ENCODE peak calls at places on chromosomes 3 and 15, in five cellular contexts. G is PC-3, M is psoas muscle, Z is K562, Q is tibial artery. B is an unnamed sample.
A peak's percentile ranks its signal among the peaks of the same experiment; 100 is the strongest.

GRCh38 chr15:84821501-84822021 is 4.4 kb downstream of the ALPK3 start:
- DNase-seq in G (no peak), M (no peak), Q (no peak), Z (peak; percentile 71), B (no peak)

GRCh38 chr3:41836360-41837134 is 125.4 kb downstream of the ULK4 start:
- DNase-seq in Q (no peak), Z (no peak), G (peak; percentile 72), M (no peak), B (peak; percentile 13)

GRCh38 chr3:32457971-32458471 is 44.6 kb downstream of the CMTM6 start:
- DNase-seq in Z (peak; percentile 30), G (no peak), M (no peak), Q (no peak), B (no peak)

GRCh38 chr15:57541805-57542504 is 49.7 kb upstream of the MYZAP start:
- DNase-seq in Q (peak; percentile 85), M (peak; percentile 83), Z (peak; percentile 46), G (peak; percentile 74), B (peak; percentile 60)

GRCh38 chr3:101809178-101810022 is 30.4 kb downstream of the NXPE3 start:
- DNase-seq in Z (peak; percentile 36), G (peak; percentile 74), Q (no peak), M (no peak), B (no peak)

GRCh38 chr3:4426782-4427344 is 40.2 kb downstream of the SUMF1 start:
- DNase-seq in Z (peak; percentile 40), G (peak; percentile 93), Q (no peak), M (no peak), B (no peak)

GRCh38 chr15:85627245-85627935 is 167.3 kb downstream of the KLHL25 start:
- DNase-seq in G (no peak), M (no peak), Q (no peak), Z (no peak), B (no peak)

GRCh38 chr15:79003301-79003700 is 58.5 kb upstream of the CTSH start:
- DNase-seq in Z (no peak), Q (no peak), M (peak; percentile 20), G (no peak), B (no peak)

GRCh38 chr3:13462822-13463221 is 17.3 kb upstream of the HDAC11 start:
- DNase-seq in Q (no peak), M (peak; percentile 65), G (no peak), Z (peak; percentile 1), B (no peak)

GRCh38 chr3:119643528-119643927 is 16.9 kb downstream of the POPDC2 start:
- DNase-seq in Q (no peak), M (no peak), Z (no peak), G (peak; percentile 95), B (no peak)

GRCh38 chr3:39344746-39345344 is 15.3 kb downstream of the CCR8 start:
- DNase-seq in G (peak; percentile 79), Q (no peak), M (no peak), Z (no peak), B (no peak)

GRCh38 chr15:20358781-20359414 is 182.7 kb downstream of the GOLGA6L6 start:
- DNase-seq in Z (no peak), M (no peak), Q (no peak), G (no peak), B (no peak)

GRCh38 chr3:13115616-13115910 is 42.3 kb upstream of the IQSEC1 start:
- DNase-seq in Q (no peak), G (no peak), M (no peak), Z (no peak), B (no peak)

GRCh38 chr3:136694321-136694720 is 57.9 kb downstream of the STAG1 start:
- DNase-seq in Z (no peak), Q (no peak), G (no peak), M (no peak), B (no peak)

GRCh38 chr3:136703429-136703828 is 48.7 kb downstream of the STAG1 start:
- DNase-seq in Q (no peak), Z (no peak), G (no peak), M (no peak), B (no peak)

GRCh38 chr3:136699271-136699828 is 52.8 kb downstream of the STAG1 start:
- DNase-seq in G (no peak), Q (no peak), Z (no peak), M (no peak), B (no peak)

GRCh38 chr3:136698361-136698760 is 53.8 kb downstream of the STAG1 start:
- DNase-seq in Q (no peak), G (no peak), Z (no peak), M (no peak), B (no peak)
- H3K9me3 ChIP-seq in Q (no peaks in the 10 kb centered on the region), G (no peaks in the 10 kb centered on the region), Z (peaks cover 13% of the 10 kb centered on the region), M (no peaks in the 10 kb centered on the region), B (peaks cover 21% of the 10 kb centered on the region)

DNA sequence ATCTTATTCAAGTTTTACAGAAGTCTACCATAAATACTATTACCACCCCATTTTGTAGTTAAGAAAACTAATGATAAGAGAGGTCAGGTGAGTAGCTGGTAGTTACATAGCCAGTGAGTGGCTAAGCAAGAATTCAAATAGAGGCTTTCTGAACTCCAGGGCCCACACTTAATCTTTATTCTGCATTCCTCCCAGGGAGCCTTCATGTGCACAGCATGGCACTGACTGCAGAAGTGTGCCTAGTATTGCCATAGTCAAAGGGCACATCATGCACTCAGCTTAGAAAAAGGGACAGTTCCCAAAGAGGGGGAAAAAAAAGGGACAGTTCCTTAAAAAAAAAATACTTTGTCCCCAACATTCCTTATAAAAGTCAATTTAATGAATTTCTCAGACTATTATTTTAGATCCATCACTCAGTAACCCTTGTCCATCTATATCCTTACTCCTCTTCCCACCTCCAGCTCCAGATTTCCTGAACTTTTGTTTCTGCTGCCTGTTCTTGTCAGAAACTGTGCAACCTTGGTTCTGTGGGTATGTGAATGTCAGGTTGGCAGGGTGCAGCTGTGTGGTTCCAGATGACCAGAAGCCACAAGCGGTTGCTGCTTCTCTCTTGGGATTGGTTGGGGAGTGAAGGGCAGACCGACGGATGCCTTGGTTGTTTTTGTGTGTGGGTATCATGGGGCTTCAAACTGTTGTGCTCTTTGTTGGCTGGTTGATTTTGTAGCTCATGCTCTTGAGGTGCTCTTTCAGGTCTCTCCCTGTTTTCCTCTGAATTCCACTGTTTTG is 8.4 kb downstream of the MAPKBP1 start:
- DNase-seq in G (no peak), M (no peak), Q (no peak), Z (no peak), B (no peak)
- H3K9me3 ChIP-seq in G (no peaks in the 10 kb centered on the region), M (no peaks in the 10 kb centered on the region), Q (no peaks in the 10 kb centered on the region), Z (no peaks in the 10 kb centered on the region), B (no peaks in the 10 kb centered on the region)

GRCh38 chr3:23402728-23403505 is 199.8 kb downstream of the UBE2E2 start:
- DNase-seq in Z (no peak), Q (no peak), G (peak; percentile 12), M (no peak), B (no peak)

GRCh38 chr3:23406576-23406975 is 203.4 kb downstream of the UBE2E2 start:
- DNase-seq in Z (no peak), G (peak; percentile 27), M (no peak), Q (no peak), B (no peak)

GRCh38 chr3:23405081-23405480 is 202.0 kb downstream of the UBE2E2 start:
- DNase-seq in G (no peak), Q (no peak), Z (no peak), M (no peak), B (no peak)

GRCh38 chr3:23404241-23404640 is 201.1 kb downstream of the UBE2E2 start:
- DNase-seq in M (no peak), G (peak; percentile 9), Q (no peak), Z (no peak), B (no peak)
- H3K9me3 ChIP-seq in M (no peaks in the 10 kb centered on the region), G (no peaks in the 10 kb centered on the region), Q (no peaks in the 10 kb centered on the region), Z (no peaks in the 10 kb centered on the region), B (no peaks in the 10 kb centered on the region)

GRCh38 chr3:112770026-112770626 is 76.5 kb downstream of the CD200R1L start:
- DNase-seq in Q (peak; percentile 31), G (peak; percentile 69), Z (peak; percentile 38), M (peak; percentile 64), B (peak; percentile 90)
- H3K9me3 ChIP-seq in Q (no peaks in the 10 kb centered on the region), G (no peaks in the 10 kb centered on the region), Z (no peaks in the 10 kb centered on the region), M (no peaks in the 10 kb centered on the region), B (peaks cover 4% of the 10 kb centered on the region)

GRCh38 chr3:111143-112069 is 85.2 kb upstream of the CHL1 start:
- DNase-seq in M (no peak), G (no peak), Q (no peak), Z (no peak), B (no peak)

GRCh38 chr3:118666-119065 is 77.9 kb upstream of the CHL1 start:
- DNase-seq in M (no peak), Q (no peak), G (no peak), Z (no peak), B (no peak)

DNA sequence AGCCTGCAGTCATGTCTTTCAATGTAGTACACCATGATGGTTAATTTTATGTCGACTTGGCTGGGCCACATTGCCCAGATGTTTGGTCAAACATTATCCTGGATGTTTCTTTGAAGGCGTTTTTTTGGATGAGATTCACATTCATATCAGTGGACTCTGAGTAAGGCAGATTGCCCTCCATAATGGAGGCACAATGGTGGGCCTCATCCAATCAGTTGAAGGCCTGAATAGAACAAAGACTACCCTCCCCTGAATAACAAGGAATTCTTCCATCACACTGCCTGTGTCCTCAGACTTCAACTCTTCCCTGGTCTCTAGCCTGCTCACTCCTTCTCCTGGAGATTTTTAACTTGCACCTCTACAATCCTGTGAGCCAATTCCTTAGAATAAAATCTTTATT is 83.8 kb upstream of the CHL1 start:
- DNase-seq in M (no peak), G (no peak), Z (no peak), Q (no peak), B (no peak)
- H3K9me3 ChIP-seq in M (no peaks in the 10 kb centered on the region), G (peaks cover 24% of the 10 kb centered on the region), Z (no peaks in the 10 kb centered on the region), Q (no peaks in the 10 kb centered on the region), B (no peaks in the 10 kb centered on the region)

GRCh38 chr3:140748903-140749302 is 71.0 kb downstream of the TRIM42 start:
- DNase-seq in M (no peak), G (no peak), Q (no peak), Z (no peak), B (peak; percentile 61)
- H3K9me3 ChIP-seq in M (no peaks in the 10 kb centered on the region), G (no peaks in the 10 kb centered on the region), Q (no peaks in the 10 kb centered on the region), Z (no peaks in the 10 kb centered on the region), B (no peaks in the 10 kb centered on the region)

GRCh38 chr15:26442680-26443079 is 330.2 kb downstream of the GABRB3 start:
- DNase-seq in G (no peak), M (no peak), Q (no peak), Z (no peak), B (no peak)

GRCh38 chr15:26438718-26439117 is 334.1 kb downstream of the GABRB3 start:
- DNase-seq in G (no peak), Q (no peak), M (no peak), Z (no peak), B (no peak)

GRCh38 chr15:26443321-26443720 is 329.5 kb downstream of the GABRB3 start:
- DNase-seq in G (no peak), M (no peak), Z (no peak), Q (no peak), B (no peak)

GRCh38 chr15:26438316-26438715 is 334.6 kb downstream of the GABRB3 start:
- DNase-seq in Q (no peak), M (no peak), G (no peak), Z (no peak), B (no peak)

DNA sequence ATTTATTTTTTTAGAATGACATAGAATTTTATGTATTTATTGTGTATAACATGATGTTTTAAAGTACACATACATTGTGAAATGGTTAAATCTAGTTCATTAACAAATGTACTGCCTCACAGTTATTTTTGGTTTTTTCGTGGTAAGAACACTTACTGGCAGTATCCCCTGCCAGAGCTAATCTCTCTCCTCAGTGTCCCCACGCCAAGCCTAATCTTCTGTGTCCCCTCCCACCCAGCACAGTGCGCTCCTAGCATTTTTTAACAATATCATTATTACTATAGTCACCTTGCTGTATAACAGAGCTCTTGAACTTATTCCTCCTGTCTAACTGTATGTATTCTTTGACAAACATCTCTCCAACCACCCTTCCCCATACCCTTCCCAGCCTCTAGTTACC is 333.2 kb downstream of the GABRB3 start:
- DNase-seq in M (no peak), Q (no peak), G (no peak), Z (no peak), B (no peak)
- H3K9me3 ChIP-seq in M (no peaks in the 10 kb centered on the region), Q (no peaks in the 10 kb centered on the region), G (no peaks in the 10 kb centered on the region), Z (no peaks in the 10 kb centered on the region), B (no peaks in the 10 kb centered on the region)